ENCODE peak calls at places on chromosomes 2 and 18, in seven cellular contexts. One of them, this sample, is unnamed.

GRCh38 chr2:54416166-54416798 is 39.8 kb upstream of the SPTBN1 start:
- DNase-seq in astrocyte of the spinal cord: peak; percentile 23
- DNase-seq in H7: no peak
- DNase-seq in AG10803: no peak
- DNase-seq in psoas muscle: no peak
- DNase-seq in AG04450: no peak
- DNase-seq in tibial artery: no peak
- DNase-seq in this sample: no peak

GRCh38 chr18:79911871-79912270 is 39.6 kb downstream of the SLC66A2 start:
- DNase-seq in astrocyte of the spinal cord: no peak
- DNase-seq in H7: peak; percentile 64
- DNase-seq in AG10803: no peak
- DNase-seq in psoas muscle: no peak
- DNase-seq in AG04450: no peak
- DNase-seq in tibial artery: no peak
- DNase-seq in this sample: no peak

GRCh38 chr2:85770369-85770768 is 16.6 kb downstream of the ATOH8 start:
- DNase-seq in astrocyte of the spinal cord: peak; percentile 50
- DNase-seq in H7: no peak
- DNase-seq in AG10803: peak; percentile 63
- DNase-seq in psoas muscle: peak; percentile 55
- DNase-seq in AG04450: no peak
- DNase-seq in tibial artery: no peak
- DNase-seq in this sample: no peak

GRCh38 chr18:12779043-12779442 is 76.2 kb downstream of the PSMG2 start:
- DNase-seq in astrocyte of the spinal cord: no peak
- DNase-seq in H7: no peak
- DNase-seq in AG10803: no peak
- DNase-seq in psoas muscle: no peak
- DNase-seq in AG04450: no peak
- DNase-seq in tibial artery: no peak
- DNase-seq in this sample: no peak

GRCh38 chr2:234459401-234460009 is 37.4 kb downstream of the ARL4C start:
- DNase-seq in astrocyte of the spinal cord: no peak
- DNase-seq in H7: no peak
- DNase-seq in AG10803: no peak
- DNase-seq in psoas muscle: no peak
- DNase-seq in AG04450: no peak
- DNase-seq in tibial artery: no peak
- DNase-seq in this sample: no peak

GRCh38 chr2:204274991-204275390 is 270.3 kb upstream of the PARD3B start:
- DNase-seq in astrocyte of the spinal cord: no peak
- DNase-seq in H7: no peak
- DNase-seq in AG10803: no peak
- DNase-seq in psoas muscle: no peak
- DNase-seq in AG04450: no peak
- DNase-seq in tibial artery: no peak
- DNase-seq in this sample: no peak

GRCh38 chr2:186325827-186326535 is 160.1 kb upstream of the ZC3H15 start:
- DNase-seq in astrocyte of the spinal cord: no peak
- DNase-seq in H7: no peak
- DNase-seq in AG10803: no peak
- DNase-seq in psoas muscle: no peak
- DNase-seq in AG04450: no peak
- DNase-seq in tibial artery: no peak
- DNase-seq in this sample: no peak

GRCh38 chr18:58580623-58581022 is 48.3 kb downstream of the ALPK2 start:
- DNase-seq in astrocyte of the spinal cord: peak; percentile 80
- DNase-seq in H7: no peak
- DNase-seq in AG10803: peak; percentile 83
- DNase-seq in psoas muscle: no peak
- DNase-seq in AG04450: no peak
- DNase-seq in tibial artery: no peak
- DNase-seq in this sample: no peak

GRCh38 chr2:30382995-30383394 is 64.1 kb upstream of the LCLAT1 start:
- DNase-seq in astrocyte of the spinal cord: no peak
- DNase-seq in H7: no peak
- DNase-seq in AG10803: no peak
- DNase-seq in psoas muscle: no peak
- DNase-seq in AG04450: no peak
- DNase-seq in tibial artery: no peak
- DNase-seq in this sample: no peak

GRCh38 chr2:85746313-85747004 is 7.3 kb upstream of the ATOH8 start:
- DNase-seq in astrocyte of the spinal cord: no peak
- DNase-seq in H7: no peak
- DNase-seq in AG10803: no peak
- DNase-seq in psoas muscle: no peak
- DNase-seq in AG04450: no peak
- DNase-seq in tibial artery: no peak
- DNase-seq in this sample: no peak

GRCh38 chr2:171794918-171795317 is 99.1 kb downstream of the SLC25A12 start:
- DNase-seq in astrocyte of the spinal cord: no peak
- DNase-seq in H7: peak; percentile 21
- DNase-seq in AG10803: no peak
- DNase-seq in psoas muscle: no peak
- DNase-seq in AG04450: no peak
- DNase-seq in tibial artery: no peak
- DNase-seq in this sample: no peak

GRCh38 chr2:105387225-105387624 is 11.6 kb downstream of the FHL2 start:
- DNase-seq in astrocyte of the spinal cord: no peak
- DNase-seq in H7: no peak
- DNase-seq in AG10803: no peak
- DNase-seq in psoas muscle: no peak
- DNase-seq in AG04450: no peak
- DNase-seq in tibial artery: no peak
- DNase-seq in this sample: no peak

GRCh38 chr2:191500566-191501389 is 177.2 kb upstream of the NABP1 start:
- DNase-seq in astrocyte of the spinal cord: peak; percentile 17
- DNase-seq in H7: no peak
- DNase-seq in AG10803: peak; percentile 39
- DNase-seq in psoas muscle: no peak
- DNase-seq in AG04450: no peak
- DNase-seq in tibial artery: no peak
- DNase-seq in this sample: no peak

GRCh38 chr2:239200646-239201530 is 199.9 kb downstream of the HDAC4 start:
- DNase-seq in astrocyte of the spinal cord: no peak
- DNase-seq in H7: no peak
- DNase-seq in AG10803: no peak
- DNase-seq in psoas muscle: peak; percentile 44
- DNase-seq in AG04450: no peak
- DNase-seq in tibial artery: peak; percentile 48
- DNase-seq in this sample: no peak

GRCh38 chr2:220228310-220229006 is 601.0 kb downstream of the SLC4A3 start:
- DNase-seq in astrocyte of the spinal cord: peak; percentile 98
- DNase-seq in H7: no peak
- DNase-seq in AG10803: peak; percentile 95
- DNase-seq in psoas muscle: no peak
- DNase-seq in AG04450: peak; percentile 96
- DNase-seq in tibial artery: no peak
- DNase-seq in this sample: peak; percentile 95

GRCh38 chr2:238094438-238095022 is 5.6 kb upstream of the ESPNL start:
- DNase-seq in astrocyte of the spinal cord: no peak
- DNase-seq in H7: peak; percentile 39
- DNase-seq in AG10803: no peak
- DNase-seq in psoas muscle: peak; percentile 46
- DNase-seq in AG04450: no peak
- DNase-seq in tibial artery: no peak
- DNase-seq in this sample: no peak

GRCh38 chr2:227626580-227627151 is 9.4 kb downstream of the SCYGR4 start:
- DNase-seq in astrocyte of the spinal cord: no peak
- DNase-seq in H7: no peak
- DNase-seq in AG10803: no peak
- DNase-seq in psoas muscle: no peak
- DNase-seq in AG04450: no peak
- DNase-seq in tibial artery: no peak
- DNase-seq in this sample: no peak

GRCh38 chr2:127138281-127138680 is 31.3 kb upstream of the BIN1 start:
- DNase-seq in astrocyte of the spinal cord: no peak
- DNase-seq in H7: no peak
- DNase-seq in AG10803: no peak
- DNase-seq in psoas muscle: no peak
- DNase-seq in AG04450: no peak
- DNase-seq in tibial artery: no peak
- DNase-seq in this sample: no peak

DNA sequence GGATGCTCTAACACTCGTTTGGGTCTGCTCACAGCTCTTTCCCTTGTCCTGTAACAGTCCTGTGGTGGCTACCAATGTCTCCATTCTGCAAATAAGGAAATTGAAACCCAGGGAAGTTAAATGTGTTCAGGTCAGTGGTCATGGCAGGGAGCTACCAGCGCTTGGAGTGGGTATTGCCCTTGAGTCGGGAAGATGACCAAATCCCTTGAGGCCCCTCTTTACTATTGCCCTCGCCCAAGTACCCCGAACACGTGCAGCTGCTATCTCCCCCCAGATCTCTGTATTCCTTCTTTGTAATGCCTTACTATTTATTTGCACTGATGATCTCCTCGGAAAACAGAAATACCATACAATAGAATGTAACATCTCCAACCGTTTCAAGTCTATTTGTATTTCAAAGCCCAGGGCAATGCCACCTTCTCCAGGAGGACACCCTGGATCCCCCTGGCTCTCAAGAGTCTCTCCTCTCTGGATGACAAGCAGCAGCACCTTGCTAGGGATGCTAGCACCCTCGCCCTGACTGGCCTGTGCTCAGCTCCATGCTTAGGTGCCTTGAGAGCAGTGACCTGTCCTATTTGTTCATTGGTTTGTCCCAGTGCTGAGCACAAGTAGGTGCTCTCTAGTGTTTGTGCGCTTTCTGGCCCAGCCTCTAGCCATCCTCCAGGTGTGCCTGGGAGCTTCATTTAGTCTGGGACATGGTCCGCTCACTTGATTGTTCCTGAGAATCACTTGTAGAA is 15.1 kb downstream of the DYSF start:
- DNase-seq in astrocyte of the spinal cord: no peak
- DNase-seq in H7: no peak
- DNase-seq in AG10803: no peak
- DNase-seq in psoas muscle: no peak
- DNase-seq in AG04450: no peak
- DNase-seq in tibial artery: no peak
- DNase-seq in this sample: no peak
- H3K4me3 ChIP-seq in astrocyte of the spinal cord: no peak overlapping the region
- H3K4me3 ChIP-seq in H7: no peak overlapping the region
- H3K4me3 ChIP-seq in AG10803: no peak overlapping the region
- H3K4me3 ChIP-seq in psoas muscle: peak overlapping the region; percentile 75
- H3K4me3 ChIP-seq in AG04450: no peak overlapping the region
- H3K4me3 ChIP-seq in tibial artery: no peak overlapping the region
- H3K4me3 ChIP-seq in this sample: no peak overlapping the region

DNA sequence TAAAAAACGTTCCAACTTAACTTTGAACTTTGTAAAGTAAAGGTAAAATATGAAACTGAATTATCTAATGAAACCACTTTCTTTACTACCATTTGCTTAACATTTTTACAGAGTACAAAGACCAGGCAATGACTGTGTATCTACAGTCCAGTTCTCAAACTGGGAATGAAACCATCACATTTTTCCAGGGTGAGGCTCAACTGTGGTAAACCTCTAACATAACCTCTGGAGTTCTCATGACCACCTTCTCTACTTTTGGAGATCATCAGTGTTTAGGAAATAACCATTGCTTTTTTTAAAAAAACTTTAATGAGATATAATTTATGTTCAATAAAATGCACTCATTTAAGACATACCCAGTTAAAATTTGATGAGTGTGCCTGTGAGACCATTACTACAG is 223.5 kb downstream of the RNF152 start:
- DNase-seq in astrocyte of the spinal cord: peak; percentile 56
- DNase-seq in H7: no peak
- DNase-seq in AG10803: peak; percentile 75
- DNase-seq in psoas muscle: no peak
- DNase-seq in AG04450: peak; percentile 27
- DNase-seq in tibial artery: no peak
- DNase-seq in this sample: no peak
- H3K4me3 ChIP-seq in astrocyte of the spinal cord: no peak overlapping the region
- H3K4me3 ChIP-seq in H7: no peak overlapping the region
- H3K4me3 ChIP-seq in AG10803: no peak overlapping the region
- H3K4me3 ChIP-seq in psoas muscle: no peak overlapping the region
- H3K4me3 ChIP-seq in AG04450: no peak overlapping the region
- H3K4me3 ChIP-seq in tibial artery: no peak overlapping the region
- H3K4me3 ChIP-seq in this sample: no peak overlapping the region

GRCh38 chr2:96356889-96357288 is 21.3 kb downstream of the NCAPH start:
- DNase-seq in astrocyte of the spinal cord: no peak
- DNase-seq in H7: no peak
- DNase-seq in AG10803: no peak
- DNase-seq in psoas muscle: no peak
- DNase-seq in AG04450: no peak
- DNase-seq in tibial artery: no peak
- DNase-seq in this sample: no peak

GRCh38 chr2:96347395-96347794 is 11.8 kb downstream of the NCAPH start:
- DNase-seq in astrocyte of the spinal cord: no peak
- DNase-seq in H7: no peak
- DNase-seq in AG10803: no peak
- DNase-seq in psoas muscle: no peak
- DNase-seq in AG04450: no peak
- DNase-seq in tibial artery: no peak
- DNase-seq in this sample: no peak

GRCh38 chr2:96353606-96354095 is 18.1 kb downstream of the NCAPH start:
- DNase-seq in astrocyte of the spinal cord: peak; percentile 22
- DNase-seq in H7: no peak
- DNase-seq in AG10803: peak; percentile 82
- DNase-seq in psoas muscle: no peak
- DNase-seq in AG04450: no peak
- DNase-seq in tibial artery: no peak
- DNase-seq in this sample: no peak

GRCh38 chr2:96354492-96354891 is 18.9 kb downstream of the NCAPH start:
- DNase-seq in astrocyte of the spinal cord: no peak
- DNase-seq in H7: no peak
- DNase-seq in AG10803: no peak
- DNase-seq in psoas muscle: no peak
- DNase-seq in AG04450: no peak
- DNase-seq in tibial artery: no peak
- DNase-seq in this sample: no peak

DNA sequence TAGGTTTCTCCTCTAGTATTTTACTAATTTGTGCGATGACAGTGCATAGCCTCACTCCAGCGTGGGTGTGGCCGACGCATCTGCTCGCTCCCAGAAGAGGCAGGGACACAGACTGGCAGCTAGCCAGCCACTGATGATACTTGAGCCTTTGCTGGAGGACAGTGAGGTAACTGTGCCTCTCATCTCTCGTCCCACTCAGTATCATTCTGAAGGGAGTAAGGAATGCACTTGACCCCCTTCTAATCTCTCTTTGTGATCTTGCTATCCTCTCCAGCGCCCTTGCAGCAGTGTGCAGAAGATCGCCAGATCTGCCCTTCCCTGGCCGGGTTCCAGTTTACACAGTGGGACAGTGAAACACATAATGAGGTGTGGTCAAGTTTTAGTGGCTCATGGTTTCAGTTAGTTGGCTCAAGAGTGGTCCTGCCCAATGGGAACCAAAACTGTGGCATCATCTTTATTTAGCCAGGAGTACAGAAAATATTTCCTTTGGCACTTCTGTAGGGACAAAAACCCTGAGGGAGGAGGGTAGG is 17.5 kb downstream of the NCAPH start:
- DNase-seq in astrocyte of the spinal cord: peak; percentile 24
- DNase-seq in H7: no peak
- DNase-seq in AG10803: peak; percentile 74
- DNase-seq in psoas muscle: peak; percentile 88
- DNase-seq in AG04450: no peak
- DNase-seq in tibial artery: peak; percentile 85
- DNase-seq in this sample: no peak
- H3K4me3 ChIP-seq in astrocyte of the spinal cord: no peak overlapping the region
- H3K4me3 ChIP-seq in H7: no peak overlapping the region
- H3K4me3 ChIP-seq in AG10803: peak overlapping the region; percentile 2
- H3K4me3 ChIP-seq in psoas muscle: no peak overlapping the region
- H3K4me3 ChIP-seq in AG04450: no peak overlapping the region
- H3K4me3 ChIP-seq in tibial artery: peak overlapping the region; percentile 18
- H3K4me3 ChIP-seq in this sample: no peak overlapping the region

GRCh38 chr2:96260404-96261260 is 5.2 kb downstream of the TMEM127 start:
- DNase-seq in astrocyte of the spinal cord: peak; percentile 84
- DNase-seq in H7: peak; percentile 87
- DNase-seq in AG10803: peak; percentile 88
- DNase-seq in psoas muscle: peak; percentile 81
- DNase-seq in AG04450: peak; percentile 65
- DNase-seq in tibial artery: peak; percentile 83
- DNase-seq in this sample: peak; percentile 67
- H3K4me3 ChIP-seq in astrocyte of the spinal cord: no peak overlapping the region
- H3K4me3 ChIP-seq in H7: no peak overlapping the region
- H3K4me3 ChIP-seq in AG10803: no peak overlapping the region
- H3K4me3 ChIP-seq in psoas muscle: peak overlapping the region; percentile 45
- H3K4me3 ChIP-seq in AG04450: no peak overlapping the region
- H3K4me3 ChIP-seq in tibial artery: no peak overlapping the region
- H3K4me3 ChIP-seq in this sample: no peak overlapping the region